ENCODE peak calls at places on chromosomes 3 and 15, in four cellular contexts. G is tibial nerve, K is prostate gland, L is spleen. P is an unnamed sample.

GRCh38 chr3:144652573-144652972 is 681.0 kb downstream of the DIPK2A start:
- DNase-seq in K (no peak), G (no peak), L (no peak), P (no peak)

GRCh38 chr15:70182858-70183695 is 85.4 kb upstream of the TLE3 start:
- DNase-seq in G (no peak), K (no peak), L (peak), P (peak)

GRCh38 chr15:94075349-94075748 is 156.0 kb upstream of the MCTP2 start:
- DNase-seq in G (peak), L (no peak), K (no peak), P (no peak)

GRCh38 chr3:160667452-160667851 is 9.5 kb upstream of the ARL14 start:
- DNase-seq in G (no peak), K (no peak), L (no peak), P (no peak)

GRCh38 chr3:34075975-34076374 is 277.5 kb downstream of the PDCD6IP start:
- DNase-seq in K (no peak), G (no peak), L (no peak), P (no peak)

GRCh38 chr3:110178965-110179364 is 841.6 kb upstream of the DPPA4 start:
- DNase-seq in L (no peak), K (no peak), G (no peak), P (no peak)

GRCh38 chr3:13025090-13025489 is 48.1 kb downstream of the IQSEC1 start:
- DNase-seq in K (no peak), L (peak), G (no peak), P (no peak)

GRCh38 chr3:1275495-1275894 is 182.7 kb downstream of the CNTN6 start:
- DNase-seq in K (no peak), G (no peak), L (no peak), P (no peak)

P was measured in cardiac septum.